ENCODE peak calls at places on chromosomes 7 and 10, in five cellular contexts. W is nucleus accumbens; I is stimulated activated CD4-positive, alpha-beta T cell treated with anti-CD3 and anti-CD28 coated beads, Interleukin-12 subunit alpha, Interleukin-12 subunit beta, amount 100 ng/mL, for 4 hours; X is T-helper 1 cell; Y is Jurkat, Clone E6-1. P is an unnamed sample.

GRCh38 chr10:131882590-131883451 is 18.0 kb upstream of the PPP2R2D start:
- DNase-seq in W (no peak), I (no peak), X (no peak), Y (no peak), P (no peak)

GRCh38 chr7:116984917-116985316 is 31.6 kb downstream of the ST7 start:
- DNase-seq in W (no peak), I (no peak), X (no peak), Y (peak), P (no peak)

GRCh38 chr10:83680470-83680891 is 458.8 kb upstream of the GHITM start:
- DNase-seq in W (no peak), I (no peak), X (no peak), Y (no peak), P (no peak)

GRCh38 chr10:43064331-43065075 is 12.4 kb upstream of the RET start:
- DNase-seq in W (no peak), I (no peak), X (no peak), Y (no peak), P (no peak)

GRCh38 chr7:132135986-132136385 is 440.3 kb downstream of the PLXNA4 start:
- DNase-seq in W (no peak), I (no peak), X (no peak), Y (no peak), P (no peak)

GRCh38 chr7:151687523-151688235 is 168.0 kb upstream of the RHEB start:
- DNase-seq in W (no peak), I (no peak), X (no peak), Y (no peak), P (no peak)

GRCh38 chr10:30433286-30433778 is 652 bp upstream of the MAP3K8 start:
- DNase-seq in W (no peak), I (peak), X (peak), Y (no peak), P (peak)

GRCh38 chr10:31896972-31897384 is 31.7 kb downstream of the ARHGAP12 start:
- DNase-seq in W (no peak), I (no peak), X (no peak), Y (no peak), P (no peak)

GRCh38 chr10:131141207-131141606 is 170.3 kb downstream of the TCERG1L start:
- DNase-seq in W (no peak), I (no peak), X (no peak), Y (no peak), P (no peak)

GRCh38 chr10:89207801-89208551 is 859 bp upstream of the CH25H start:
- DNase-seq in W (no peak), I (peak), X (peak), Y (no peak), P (no peak)